ENCODE peak calls at places on chromosomes 3 and 15, in six cellular contexts. I, T, Y, O, Z and B are unnamed samples.

GRCh38 chr3:44913868-44914468 is 39.6 kb downstream of the TGM4 start:
- DNase-seq in I (peak; percentile 18), T (peak; percentile 76), Y (peak; percentile 60), O (peak; percentile 81), Z (no peak), B (peak; percentile 72)

GRCh38 chr15:57432141-57432701 is 55.9 kb downstream of the CGNL1 start:
- DNase-seq in I (no peak), T (no peak), Y (no peak), O (no peak), Z (no peak), B (no peak)

GRCh38 chr3:178421069-178421468 is 115.2 kb upstream of the KCNMB2 start:
- DNase-seq in I (no peak), T (no peak), Y (no peak), O (no peak), Z (no peak), B (no peak)

GRCh38 chr3:122944671-122945151 is 82.9 kb downstream of the SEMA5B start:
- DNase-seq in I (no peak), T (no peak), Y (no peak), O (no peak), Z (no peak), B (no peak)

GRCh38 chr3:188262913-188263683 is 109.1 kb downstream of the LPP start:
- DNase-seq in I (no peak), T (no peak), Y (no peak), O (no peak), Z (no peak), B (no peak)

GRCh38 chr3:49712631-49713317 is 6.7 kb downstream of the AMIGO3 start:
- DNase-seq in I (no peak), T (no peak), Y (no peak), O (peak; percentile 42), Z (no peak), B (no peak)

GRCh38 chr15:66019377-66019776 is 150.1 kb downstream of the RAB11A start:
- DNase-seq in I (no peak), T (no peak), Y (no peak), O (no peak), Z (no peak), B (no peak)

GRCh38 chr15:100786901-100787566 is 92.6 kb upstream of the ALDH1A3 start:
- DNase-seq in I (no peak), T (no peak), Y (no peak), O (peak; percentile 36), Z (no peak), B (no peak)

GRCh38 chr15:94105760-94106159 is 125.6 kb upstream of the MCTP2 start:
- DNase-seq in I (no peak), T (no peak), Y (no peak), O (no peak), Z (no peak), B (no peak)

GRCh38 chr15:66862878-66863335 is 160.9 kb downstream of the SMAD6 start:
- DNase-seq in I (peak; percentile 90), T (peak; percentile 77), Y (peak; percentile 60), O (peak; percentile 87), Z (peak; percentile 92), B (peak; percentile 87)

GRCh38 chr15:36365963-36366362 is 213.5 kb upstream of the CDIN1 start:
- DNase-seq in I (no peak), T (no peak), Y (no peak), O (no peak), Z (no peak), B (no peak)

GRCh38 chr3:168885028-168885427 is 778.5 kb downstream of the MECOM start:
- DNase-seq in I (no peak), T (no peak), Y (no peak), O (no peak), Z (no peak), B (no peak)

GRCh38 chr3:45321607-45322391 is 66.6 kb upstream of the LARS2 start:
- DNase-seq in I (no peak), T (no peak), Y (no peak), O (no peak), Z (no peak), B (no peak)

GRCh38 chr3:17947833-17948232 is 205.4 kb upstream of the TBC1D5 start:
- DNase-seq in I (no peak), T (no peak), Y (no peak), O (no peak), Z (no peak), B (no peak)

GRCh38 chr3:97804471-97804870 is 17.3 kb upstream of the CRYBG3 start:
- DNase-seq in I (no peak), T (no peak), Y (no peak), O (no peak), Z (no peak), B (no peak)

GRCh38 chr3:177525414-177525813 is 328.1 kb upstream of the TBL1XR1 start:
- DNase-seq in I (no peak), T (no peak), Y (no peak), O (no peak), Z (no peak), B (no peak)

GRCh38 chr15:69064649-69065048 is 50.2 kb downstream of the NOX5 start:
- DNase-seq in I (no peak), T (no peak), Y (no peak), O (no peak), Z (no peak), B (no peak)

GRCh38 chr3:154428369-154429206 is 1.4 kb downstream of the GPR149 start:
- DNase-seq in I (no peak), T (no peak), Y (no peak), O (no peak), Z (no peak), B (no peak)

GRCh38 chr3:66490214-66490613 is 10.6 kb downstream of the LRIG1 start:
- DNase-seq in I (no peak), T (no peak), Y (no peak), O (no peak), Z (no peak), B (peak; percentile 39)

GRCh38 chr3:103515116-103515515 is 1080.3 kb downstream of the ZPLD1 start:
- DNase-seq in I (no peak), T (no peak), Y (no peak), O (no peak), Z (no peak), B (no peak)

GRCh38 chr3:29695905-29696238 is 415.0 kb downstream of the RBMS3 start:
- DNase-seq in I (no peak), T (no peak), Y (no peak), O (no peak), Z (no peak), B (no peak)

GRCh38 chr15:43509002-43509922 is 8.1 kb upstream of the MAP1A start:
- DNase-seq in I (no peak), T (no peak), Y (no peak), O (no peak), Z (no peak), B (no peak)

GRCh38 chr3:173371848-173372487 is 25.6 kb upstream of the NLGN1 start:
- DNase-seq in I (no peak), T (peak; percentile 17), Y (no peak), O (no peak), Z (no peak), B (no peak)

GRCh38 chr3:70308760-70309159 is 3.7 kb downstream of the MDFIC2 start:
- DNase-seq in I (no peak), T (no peak), Y (no peak), O (no peak), Z (no peak), B (no peak)

GRCh38 chr3:31735667-31736066 is 202.9 kb downstream of the STT3B start:
- DNase-seq in I (no peak), T (no peak), Y (no peak), O (no peak), Z (no peak), B (no peak)

GRCh38 chr3:193814166-193814565 is 221.2 kb downstream of the OPA1 start:
- DNase-seq in I (no peak), T (no peak), Y (no peak), O (no peak), Z (no peak), B (no peak)

GRCh38 chr15:64833690-64834089 is 8.0 kb upstream of the PLEKHO2 start:
- DNase-seq in I (no peak), T (no peak), Y (no peak), O (no peak), Z (no peak), B (no peak)

GRCh38 chr3:192879346-192880031 is 38.2 kb downstream of the MB21D2 start:
- DNase-seq in I (peak; percentile 87), T (peak; percentile 12), Y (no peak), O (no peak), Z (no peak), B (no peak)

DNA sequence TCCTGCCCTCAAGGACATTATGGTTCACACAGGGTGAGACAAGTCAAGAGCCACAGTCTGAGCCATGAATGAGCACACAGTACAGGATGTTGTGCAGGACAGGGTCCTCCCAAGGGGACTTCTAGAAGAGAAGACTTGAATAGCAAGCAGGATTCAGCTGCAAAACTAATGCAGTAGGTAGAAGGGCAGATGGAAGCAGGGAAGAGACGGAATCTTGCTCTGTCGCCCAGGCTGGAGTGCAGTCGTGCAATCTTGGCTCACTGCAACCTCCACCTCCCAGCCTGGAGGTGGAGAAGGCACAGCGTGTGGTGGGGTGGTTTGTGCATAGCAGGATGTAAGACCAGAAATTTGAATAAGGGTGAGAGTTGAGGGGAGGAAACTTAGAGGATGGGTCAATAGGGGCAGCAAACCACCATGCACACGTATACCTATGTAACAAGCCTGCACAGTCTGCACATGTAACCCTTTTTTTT is 8.0 kb downstream of the BCL2L10 start:
- DNase-seq in I (no peak), T (no peak), Y (no peak), O (no peak), Z (no peak), B (no peak)
- TF ChIP-seq POLR2A in I (no peak), T (no peak), Y (peak; percentile 65), O (no peak), Z (no peak), B (no peak)

GRCh38 chr3:119594066-119594465 is 3.6 kb upstream of the PLA1A start:
- DNase-seq in I (no peak), T (no peak), Y (no peak), O (no peak), Z (no peak), B (no peak)
- TF ChIP-seq POLR2A in I (no peak), T (no peak), Y (no peak), O (no peak), Z (no peak), B (no peak)

GRCh38 chr15:45378149-45378912 is at the start of gene GATM:
- DNase-seq in I (peak; percentile 72), T (peak; percentile 85), Y (peak; percentile 80), O (peak; percentile 90), Z (peak; percentile 90), B (peak; percentile 79)
- TF ChIP-seq POLR2A in I (peak; percentile 56), T (peak; percentile 90), Y (peak; percentile 96), O (no peak), Z (no peak), B (peak; percentile 43)

DNA sequence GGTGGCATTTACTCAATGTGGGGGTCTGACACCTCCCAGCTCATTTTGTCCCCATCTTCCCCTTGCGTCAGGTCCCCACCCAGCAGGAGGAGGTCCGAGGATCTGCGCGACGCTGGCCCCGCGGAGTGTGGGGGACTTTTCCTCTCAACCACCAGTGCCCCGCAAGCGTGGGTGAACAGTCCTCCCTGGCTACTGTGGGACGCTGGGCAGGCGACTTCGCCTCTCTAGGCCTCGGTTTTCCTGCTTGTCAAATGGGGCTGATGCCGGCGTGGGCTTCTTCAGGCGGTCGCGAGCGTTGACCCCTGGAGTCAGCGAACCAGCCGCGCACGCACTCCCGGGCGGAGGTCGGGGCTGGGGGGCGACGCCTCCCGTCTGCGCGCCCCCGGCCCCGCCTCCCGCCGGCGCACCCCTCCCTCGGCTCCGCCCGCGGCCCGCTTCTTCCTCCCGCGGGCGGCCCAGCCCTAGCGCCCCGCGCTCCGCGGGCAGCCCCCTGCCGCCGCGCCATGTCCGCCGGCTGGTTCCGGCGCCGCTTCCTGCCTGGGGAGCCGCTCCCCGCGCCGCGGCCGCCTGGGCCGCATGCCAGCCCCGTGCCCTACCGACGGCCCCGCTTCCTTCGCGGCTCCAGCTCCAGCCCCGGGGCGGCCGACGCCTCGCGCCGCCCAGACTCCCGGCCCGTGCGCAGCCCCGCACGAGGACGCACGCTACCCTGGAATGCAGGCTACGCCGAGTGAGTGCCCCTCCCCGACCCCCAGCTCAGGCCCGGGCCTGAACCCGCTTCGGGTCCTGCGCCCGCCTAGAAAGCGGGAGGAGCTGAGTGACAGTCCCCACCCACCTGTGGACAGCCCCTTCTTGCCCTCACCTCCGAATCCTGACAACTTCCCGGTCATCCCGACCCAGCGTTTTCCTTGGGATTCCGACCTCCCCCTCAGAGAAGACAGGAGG is at the start of gene PPM1M:
- DNase-seq in I (peak; percentile 46), T (peak; percentile 49), Y (peak; percentile 72), O (peak; percentile 84), Z (peak; percentile 81), B (peak; percentile 67)
- TF ChIP-seq POLR2A in I (peak; percentile 19), T (no peak), Y (peak; percentile 30), O (no peak), Z (no peak), B (no peak)